ENCODE peak calls at places on chromosomes 12 and 14, in five cellular contexts. B is IMR-90, U is mesenchymal stem cell, F is neuronal stem cell, L is H1. D is an unnamed sample.

GRCh38 chr14:100033347-100034052 is 31.7 kb upstream of the EVL start:
- DNase-seq in B (no peak), L (no peak), U (no peak), F (no peak), D (no peak)

GRCh38 chr14:36952702-36953101 is 219.7 kb downstream of the SLC25A21 start:
- DNase-seq in U (no peak), F (no peak), L (no peak), B (peak), D (no peak)

GRCh38 chr14:102620413-102620812 is 28.0 kb downstream of the RCOR1 start:
- DNase-seq in B (peak), L (no peak), F (no peak), U (peak), D (no peak)

GRCh38 chr12:82383930-82384513 is 25.7 kb downstream of the METTL25 start:
- DNase-seq in F (no peak), U (peak), L (no peak), B (peak), D (no peak)

GRCh38 chr12:83016226-83016835 is 329.6 kb downstream of the TMTC2 start:
- DNase-seq in L (no peak), U (peak), B (peak), F (no peak), D (no peak)

GRCh38 chr12:127496255-127496654 is 770.7 kb upstream of the TMEM132C start:
- DNase-seq in L (peak), B (no peak), F (no peak), U (no peak), D (peak)

GRCh38 chr14:90900712-90901111 is 84.5 kb upstream of the TTC7B start:
- DNase-seq in F (no peak), U (no peak), L (no peak), B (peak), D (no peak)

GRCh38 chr12:109154485-109155438 is 38.4 kb downstream of the ACACB start:
- DNase-seq in L (peak), B (peak), U (peak), F (peak), D (peak)

GRCh38 chr12:117158096-117158495 is 32.2 kb downstream of the FBXO21 start:
- DNase-seq in F (no peak), U (no peak), B (no peak), L (no peak), D (no peak)

GRCh38 chr12:69509308-69509736 is 39.1 kb downstream of the FRS2 start:
- DNase-seq in U (peak), F (no peak), B (peak), L (no peak), D (no peak)

GRCh38 chr12:82910246-82910893 is 223.7 kb downstream of the TMTC2 start:
- DNase-seq in B (no peak), U (no peak), F (no peak), L (no peak), D (peak)

DNA sequence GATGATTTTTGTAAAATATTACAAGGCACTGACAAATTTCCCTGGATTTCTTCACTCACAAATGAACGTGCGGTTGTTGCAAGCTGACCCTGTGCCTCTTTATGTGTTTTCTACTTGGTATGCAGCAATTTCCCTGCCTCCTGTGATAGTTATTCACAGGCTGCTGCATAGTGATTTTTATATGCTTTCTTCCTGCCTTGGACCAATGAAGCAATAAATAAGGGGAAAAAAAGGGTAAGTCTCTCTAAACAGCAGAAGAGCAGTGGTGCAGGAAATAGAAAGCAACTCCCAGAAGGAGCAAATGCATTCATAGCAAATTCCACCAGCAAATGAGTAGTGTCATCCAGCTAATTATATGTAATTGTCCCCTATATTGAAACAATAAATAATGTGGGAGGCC is 737.9 kb downstream of the GALC start:
- DNase-seq in F (no peak), U (no peak), B (no peak), L (no peak), D (no peak)
- H2BK15ac ChIP-seq in F (no peak), U (no peak), B (no peak), L (no peak), D (no peak)

DNA sequence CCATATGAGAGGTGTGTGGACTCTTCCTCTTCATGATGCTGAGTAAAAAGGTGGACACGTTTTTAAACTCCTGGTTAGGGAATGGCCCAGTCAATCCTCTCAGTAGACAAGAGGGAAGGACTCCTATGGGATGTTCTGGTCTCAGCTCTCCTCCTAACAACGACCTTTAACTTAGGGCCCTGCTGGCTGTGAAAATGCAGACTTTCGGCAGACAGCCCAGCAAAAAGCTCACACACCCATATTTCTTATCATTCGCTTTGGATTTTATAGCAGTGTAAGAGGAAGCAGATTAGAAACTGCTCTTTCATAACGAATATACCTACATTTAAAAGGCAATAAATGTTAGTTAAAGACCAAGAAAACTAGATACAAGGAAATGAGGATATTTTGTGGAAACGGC is 18.0 kb upstream of the YARS2 start:
- DNase-seq in U (no peak), F (no peak), B (no peak), L (no peak), D (no peak)
- H2AFZ ChIP-seq in U (no peak), F (no peak), B (no peak), L (no peak), D (no peak)

DNA sequence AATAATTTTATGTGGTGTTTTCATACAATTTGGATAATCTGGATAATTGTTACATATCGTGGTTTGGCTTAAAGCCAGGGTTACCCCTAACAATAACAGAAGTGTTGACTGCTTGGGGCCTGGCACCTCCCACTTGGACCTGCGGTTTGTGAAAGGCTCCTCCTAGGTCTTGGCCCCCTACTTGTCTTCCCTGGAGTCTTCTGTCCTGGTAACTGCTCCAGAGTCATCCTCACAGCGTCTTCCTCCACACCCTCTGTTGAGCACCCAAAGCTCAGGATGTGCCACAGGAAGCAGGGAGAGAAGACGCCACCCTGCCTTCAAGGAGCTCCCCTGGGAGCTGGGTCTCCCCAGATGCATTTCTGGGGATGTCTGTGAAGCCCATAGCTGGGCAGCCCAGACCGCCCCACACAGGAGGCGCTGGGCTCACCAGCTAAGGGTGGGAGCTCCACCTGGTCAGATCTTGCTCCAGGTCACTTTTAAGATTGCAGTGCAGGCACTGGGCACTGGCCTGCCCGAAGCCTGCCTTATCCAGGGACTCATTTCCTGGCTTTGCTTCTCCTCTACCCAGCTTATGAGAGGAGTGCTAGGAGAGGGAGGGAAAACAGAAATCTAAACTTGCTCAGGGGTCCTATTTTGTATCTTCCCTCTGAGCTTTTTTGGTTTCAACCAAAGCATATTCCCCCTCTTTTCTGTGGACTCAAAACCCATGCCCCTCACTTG is 98.2 kb downstream of the ZFP36L1 start:
- DNase-seq in L (no peak), U (no peak), B (peak), F (no peak), D (no peak)
- H2BK120ac ChIP-seq in L (no peak), U (peak), B (peak), F (no peak), D (no peak)

DNA sequence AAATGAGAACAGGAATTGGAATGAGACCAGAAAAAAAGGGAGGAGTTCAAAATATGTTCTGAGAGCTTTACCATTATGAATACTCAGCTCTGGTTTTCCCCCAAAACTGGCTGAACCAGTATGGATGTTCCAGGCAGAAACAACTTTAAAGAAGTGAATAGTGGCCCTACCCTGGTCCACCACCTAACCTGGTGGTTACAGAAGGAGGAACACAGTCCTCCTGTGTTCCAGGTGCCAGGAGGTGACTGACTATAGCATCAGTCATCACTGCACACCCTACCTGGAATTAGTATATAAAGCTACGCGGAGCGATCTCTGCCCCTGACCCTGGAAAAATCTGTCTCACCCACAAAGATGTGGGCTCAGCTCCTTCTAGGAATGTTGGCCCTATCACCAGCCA is at the start of gene A2ML1:
- DNase-seq in B (no peak), U (no peak), L (no peak), F (no peak), D (no peak)
- H2BK15ac ChIP-seq in B (no peak), U (no peak), L (no peak), F (no peak), D (no peak)

GRCh38 chr12:119671070-119671469 is 3.1 kb downstream of the PRKAB1 start:
- DNase-seq in B (no peak), L (no peak), U (no peak), F (no peak), D (no peak)
- H2AFZ ChIP-seq in B (no peak), L (no peak), U (no peak), F (no peak), D (no peak)

GRCh38 chr12:1605129-1606020 is 11.0 kb upstream of the FBXL14 start:
- DNase-seq in L (no peak), B (peak), F (peak), U (peak), D (peak)
- H2BK120ac ChIP-seq in L (no peak), B (peak), F (no peak), U (no peak), D (no peak)

GRCh38 chr12:4681732-4682131 is 32.8 kb downstream of the NDUFA9 start:
- DNase-seq in U (no peak), B (no peak), L (no peak), F (no peak), D (no peak)
- H2BK15ac ChIP-seq in U (no peak), B (no peak), L (no peak), F (no peak), D (no peak)

GRCh38 chr14:21917699-21918436 is 244.2 kb upstream of the OR4E1 start:
- DNase-seq in U (peak), B (peak), L (no peak), F (peak), D (no peak)
- H2AFZ ChIP-seq in U (no peak), B (no peak), L (no peak), F (no peak), D (no peak)

DNA sequence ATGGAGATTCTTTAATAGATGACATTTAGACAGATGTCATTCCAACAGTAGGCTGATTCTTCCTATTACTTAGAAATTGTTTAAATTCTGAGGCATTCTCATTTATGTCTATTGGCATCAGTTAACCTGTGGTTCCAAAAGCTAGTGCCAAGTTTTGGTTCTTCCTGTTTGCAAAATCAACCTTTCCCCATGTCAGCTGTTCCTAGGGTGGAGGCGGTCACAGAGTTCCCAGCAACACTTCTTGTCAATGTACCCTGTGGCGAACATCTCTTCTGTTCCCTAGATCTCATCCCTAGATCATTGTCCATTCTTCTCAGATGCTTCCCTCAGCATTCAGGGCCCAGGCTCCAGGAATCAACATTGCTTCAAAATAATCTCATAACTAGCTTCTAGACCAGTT is 140.9 kb downstream of the PHLDA1 start:
- DNase-seq in U (no peak), L (no peak), B (no peak), F (no peak), D (no peak)
- H2BK120ac ChIP-seq in U (no peak), L (no peak), B (peak), F (no peak), D (no peak)